ENCODE peak calls at places on chromosomes 3 and 15, in ten cellular contexts. M is A549, C is stomach, L is lower leg skin, D is sigmoid colon, S is adrenal gland, O is IMR-90, U is HepG2, K is H54, W is endothelial cell of umbilical vein. A is an unnamed sample.
A peak's percentile ranks its signal among the peaks of the same experiment; 100 is the strongest.

GRCh38 chr3:126683506-126683905 is 20.5 kb upstream of the CHCHD6 start:
- DNase-seq in M (no peak), U (no peak), W (no peak), C (no peak), S (peak; percentile 62), L (no peak), D (no peak), K (no peak), O (no peak), A (no peak)

GRCh38 chr3:118991775-118992174 is 42.9 kb downstream of the IGSF11 start:
- DNase-seq in O (no peak), W (no peak), U (no peak), K (no peak), C (peak; percentile 28), S (peak; percentile 72), L (no peak), D (no peak), M (no peak), A (no peak)

GRCh38 chr3:104873331-104873730 is 493.4 kb upstream of the ALCAM start:
- DNase-seq in M (no peak), D (no peak), L (no peak), S (no peak), W (peak; percentile 22), O (peak; percentile 65), K (no peak), U (no peak), C (no peak), A (no peak)

GRCh38 chr15:80880086-80880485 is 100.9 kb downstream of the CEMIP start:
- DNase-seq in L (no peak), C (no peak), O (no peak), W (no peak), D (no peak), M (no peak), U (no peak), K (no peak), S (no peak), A (no peak)

GRCh38 chr15:34318277-34319079 is 19.1 kb downstream of the SLC12A6 start:
- DNase-seq in O (peak; percentile 68), C (peak; percentile 67), D (peak; percentile 82), M (peak; percentile 73), W (peak; percentile 78), K (peak; percentile 35), L (no peak), S (peak; percentile 78), U (peak; percentile 78), A (no peak)

GRCh38 chr3:64152100-64152499 is 73.2 kb downstream of the PRICKLE2 start:
- DNase-seq in M (peak; percentile 62), W (no peak), D (peak; percentile 86), K (no peak), S (no peak), U (no peak), L (peak; percentile 70), O (peak; percentile 89), C (no peak), A (no peak)

GRCh38 chr3:117719316-117719926 is 1009.8 kb downstream of the TUSC7 start:
- DNase-seq in S (no peak), K (no peak), O (peak; percentile 40), C (no peak), M (peak; percentile 17), U (peak; percentile 8), W (peak; percentile 45), D (no peak), L (no peak), A (no peak)

GRCh38 chr3:37992271-37993066 is 1.9 kb downstream of the VILL start:
- DNase-seq in U (peak; percentile 48), O (no peak), W (no peak), S (no peak), M (no peak), K (no peak), D (peak; percentile 54), L (peak; percentile 80), C (peak; percentile 76), A (no peak)

DNA sequence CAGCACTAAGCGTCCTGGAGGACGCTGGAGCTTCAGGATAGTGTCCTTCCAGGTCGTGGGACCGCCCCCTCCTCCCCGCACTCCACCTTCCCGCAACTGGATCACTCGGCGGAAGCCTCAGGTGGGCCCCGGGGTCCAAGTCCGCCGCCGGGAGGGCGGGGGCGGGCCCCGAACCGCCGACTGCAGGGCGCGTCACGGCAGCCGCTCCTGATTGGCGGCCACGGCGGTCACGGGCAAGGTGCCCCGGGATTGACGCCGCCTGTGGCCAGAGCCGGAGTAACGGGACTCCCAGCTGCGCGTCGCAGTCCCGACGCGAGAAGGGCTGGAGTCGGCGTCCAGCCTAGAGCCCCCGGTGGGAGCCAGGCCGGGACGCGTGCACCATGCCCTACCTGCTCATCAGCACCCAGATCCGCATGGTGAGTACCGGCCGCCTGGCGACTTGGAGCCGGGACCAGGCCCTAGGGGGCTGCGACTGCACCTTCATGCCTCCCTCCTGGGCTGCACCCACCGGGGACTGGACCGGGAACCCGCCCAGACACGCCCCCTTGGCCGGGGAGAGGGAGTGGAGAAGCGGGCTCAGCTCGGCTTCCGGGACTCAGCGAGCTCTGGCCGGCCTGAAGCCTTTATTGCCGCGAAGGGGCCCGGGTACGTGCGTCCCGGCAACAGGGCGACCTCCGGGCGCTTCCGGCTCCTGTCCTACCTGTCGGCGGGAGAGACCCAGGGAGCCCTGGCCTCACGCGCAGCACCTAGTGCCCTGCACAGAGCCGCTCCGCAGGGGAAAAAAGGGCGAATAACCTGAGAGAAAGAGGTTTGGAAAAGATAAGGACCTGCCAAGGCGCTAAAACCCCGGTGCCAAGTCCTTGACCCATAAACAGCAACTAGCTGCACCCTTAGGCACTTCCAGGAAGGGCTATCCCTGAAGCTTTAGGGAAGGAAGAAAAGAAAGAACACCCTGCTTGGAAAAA is at the start of gene GCHFR:
- DNase-seq in S (peak; percentile 81), C (peak; percentile 81), O (peak; percentile 47), D (peak; percentile 89), L (peak; percentile 96), K (no peak), M (peak; percentile 73), W (peak; percentile 73), U (peak; percentile 83), A (no peak)
- TF ChIP-seq POLR2A in S (no peak), C (no peak), O (no peak), D (no peak), L (no peak), K (no peak), M (peak; percentile 6), W (no peak), U (peak; percentile 88), A (peak; percentile 37)

GRCh38 chr3:4493008-4493930 is at the start of gene ITPR1:
- DNase-seq in M (peak; percentile 98), C (peak; percentile 98), W (peak; percentile 99), U (peak; percentile 98), K (peak; percentile 82), L (peak; percentile 100), O (peak; percentile 98), S (peak; percentile 100), D (peak; percentile 100), A (peak; percentile 99)

GRCh38 chr3:4494807-4495200 is 1.7 kb downstream of the ITPR1 start:
- DNase-seq in S (no peak), K (no peak), C (no peak), D (no peak), O (no peak), M (no peak), W (no peak), L (no peak), U (no peak), A (no peak)

GRCh38 chr3:4491873-4492239 is 1.3 kb upstream of the ITPR1 start:
- DNase-seq in L (no peak), W (no peak), D (no peak), U (no peak), S (no peak), K (no peak), O (no peak), M (no peak), C (no peak), A (no peak)

GRCh38 chr3:4493931-4494806 is 1.0 kb downstream of the ITPR1 start:
- DNase-seq in O (peak; percentile 21), M (peak; percentile 8), D (peak; percentile 79), U (no peak), W (peak; percentile 46), S (peak; percentile 70), K (peak; percentile 26), L (no peak), C (no peak), A (no peak)

DNA sequence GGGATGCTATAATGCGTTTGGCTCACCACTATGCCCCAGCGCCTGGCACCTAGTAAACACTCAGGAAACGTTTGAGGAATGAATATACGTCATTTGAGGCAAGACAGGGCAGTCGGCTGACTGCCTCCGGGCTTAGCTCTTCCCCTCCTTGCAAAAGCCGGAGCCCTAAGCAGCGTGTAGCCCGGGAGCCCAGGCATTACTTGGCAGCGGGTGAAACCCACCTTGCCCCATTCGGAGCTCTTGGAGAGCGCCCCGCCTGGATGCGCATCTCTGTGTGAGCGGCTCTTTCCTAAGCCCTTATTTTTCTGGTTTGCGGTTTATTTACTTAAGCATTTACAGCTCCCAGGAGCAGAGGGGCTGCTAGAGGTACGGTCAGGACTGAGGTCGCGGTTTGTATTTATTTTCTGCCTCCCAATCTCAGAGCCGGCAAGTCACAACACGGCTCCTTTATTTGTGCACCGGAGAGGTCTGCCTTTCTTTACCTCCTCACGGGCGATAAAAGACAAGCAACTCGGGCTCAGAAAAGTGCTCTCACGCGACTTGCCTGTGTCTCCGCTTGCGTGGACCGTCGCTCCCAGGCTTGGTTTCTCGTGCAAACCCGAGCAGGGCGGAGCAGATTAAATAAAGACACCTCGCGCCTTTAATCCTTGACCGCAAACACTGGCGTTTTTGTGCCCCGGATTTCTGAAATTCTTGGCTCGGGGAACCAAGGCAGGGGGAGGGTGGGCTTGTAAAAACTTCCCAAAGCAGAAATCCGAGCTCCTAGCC is 724 bp upstream of the ITPR1 start:
- DNase-seq in M (peak; percentile 46), O (peak; percentile 58), K (peak; percentile 58), U (peak; percentile 50), W (peak; percentile 65), S (peak; percentile 83), D (peak; percentile 86), L (peak; percentile 91), C (peak; percentile 62), A (no peak)
- TF ChIP-seq POLR2A in M (no peak), O (no peak), K (no peak), U (no peak), W (no peak), S (peak; percentile 37), D (peak; percentile 14), L (no peak), C (no peak), A (no peak)

GRCh38 chr15:82538961-82539689 is 1.1 kb downstream of the RPS17 start:
- DNase-seq in O (no peak), L (no peak), D (no peak), K (no peak), S (no peak), C (no peak), U (peak; percentile 29), M (no peak), W (peak; percentile 20), A (no peak)

GRCh38 chr15:82535566-82536408 is 4.5 kb downstream of the RPS17 start:
- DNase-seq in L (peak; percentile 58), D (no peak), S (no peak), W (no peak), O (no peak), K (no peak), C (no peak), M (no peak), U (peak; percentile 58), A (no peak)

GRCh38 chr15:82533801-82534200 is 6.5 kb downstream of the RPS17 start:
- DNase-seq in K (no peak), M (no peak), O (no peak), C (no peak), W (no peak), U (no peak), S (no peak), D (no peak), L (no peak), A (no peak)

GRCh38 chr15:82537351-82537908 is 2.8 kb downstream of the RPS17 start:
- DNase-seq in K (no peak), L (no peak), C (peak; percentile 50), O (no peak), M (no peak), S (no peak), W (no peak), D (no peak), U (no peak), A (no peak)

DNA sequence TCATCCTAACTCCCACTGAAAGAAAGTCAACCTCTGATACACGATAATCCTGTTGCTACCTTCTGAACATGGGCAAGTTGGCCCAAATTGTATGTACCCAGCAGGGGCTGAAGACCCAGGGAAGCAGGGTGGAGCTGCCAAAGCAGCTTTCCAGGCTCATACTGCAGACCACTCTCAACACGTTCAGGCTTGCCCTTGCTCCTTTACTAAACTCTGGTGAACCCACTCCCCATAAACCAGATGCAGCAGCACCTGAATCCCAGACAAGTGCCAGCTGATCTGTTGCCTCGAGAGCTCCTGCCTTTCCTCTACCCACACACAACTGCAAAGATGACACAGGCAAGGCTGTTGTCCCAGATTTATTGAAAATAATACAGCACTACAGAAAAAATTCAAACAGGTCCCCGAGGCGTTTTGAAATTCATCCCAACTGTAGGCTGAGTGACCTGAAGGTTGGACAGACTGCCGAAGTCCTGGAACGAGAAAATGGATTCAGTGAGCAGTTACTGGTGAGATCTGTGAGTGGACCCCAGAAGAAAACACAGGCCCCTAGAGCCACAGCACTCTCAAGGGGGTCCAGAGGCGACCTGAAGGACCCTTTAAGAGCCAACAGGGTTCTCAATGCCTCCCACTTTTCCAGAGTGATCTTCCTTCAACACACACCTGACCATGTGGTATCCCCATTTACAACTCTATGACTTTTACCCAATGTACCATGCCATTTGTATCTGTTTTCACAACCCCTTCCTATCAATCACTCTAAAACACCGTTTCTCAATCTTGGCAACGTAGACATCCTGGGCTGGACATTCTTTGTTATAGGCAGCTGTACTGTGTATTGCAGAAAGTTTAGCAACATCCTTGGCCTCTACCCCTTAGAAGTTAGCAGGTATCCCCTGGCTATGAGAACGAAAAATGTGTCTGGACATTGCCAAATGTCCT is 3.6 kb downstream of the RPS17 start:
- DNase-seq in S (no peak), U (no peak), D (no peak), C (no peak), M (no peak), L (peak; percentile 59), O (no peak), K (no peak), W (no peak), A (no peak)
- TF ChIP-seq POLR2A in S (no peak), U (peak; percentile 25), D (no peak), C (no peak), M (no peak), L (no peak), O (no peak), K (no peak), W (peak; percentile 29), A (no peak)

DNA sequence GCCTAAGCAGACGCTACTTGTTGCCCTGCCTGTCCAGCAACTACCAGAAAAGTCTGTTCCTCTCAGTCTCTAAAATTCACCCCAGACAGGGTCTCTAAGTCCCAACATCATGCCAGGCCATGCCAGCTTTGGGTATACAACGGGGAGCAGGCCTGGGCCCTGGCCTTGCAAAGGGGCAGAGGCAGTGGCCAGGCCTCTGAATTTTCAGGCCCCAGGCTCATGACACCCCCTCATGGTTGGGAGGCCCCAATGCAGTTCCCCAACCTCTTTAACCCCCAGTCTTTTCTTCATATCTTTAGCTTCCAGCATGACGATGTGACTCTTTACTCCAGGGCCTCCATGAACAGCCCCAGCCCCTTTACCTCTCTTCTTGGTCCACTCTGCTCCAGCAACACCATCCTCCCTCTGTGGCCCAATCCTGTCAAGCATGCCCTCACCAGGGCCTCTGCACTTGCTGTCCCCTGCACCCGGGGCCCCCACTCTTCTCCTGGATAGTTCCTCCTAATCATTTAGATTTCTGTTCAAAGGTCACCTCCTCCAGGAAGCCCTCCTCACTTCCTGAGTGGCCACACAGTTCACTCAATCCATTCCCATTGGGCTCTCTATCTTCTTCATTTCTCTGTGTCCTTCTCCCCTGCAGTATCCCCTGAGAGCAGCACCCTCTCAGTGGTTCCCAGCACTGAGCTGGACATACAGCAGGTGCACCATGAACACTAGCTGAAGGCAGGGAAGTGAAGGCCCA is 4.8 kb downstream of the IQSEC1 start:
- DNase-seq in D (no peak), K (no peak), O (no peak), W (no peak), M (no peak), U (no peak), L (no peak), C (no peak), S (no peak), A (no peak)
- TF ChIP-seq POLR2A in D (no peak), K (no peak), O (no peak), W (no peak), M (no peak), U (no peak), L (no peak), C (no peak), S (no peak), A (no peak)